ENCODE peak calls at places on chromosomes 4 and X, in five cellular contexts. G is AG04449, E is GM23248, S is colonic mucosa, I is kidney. N is an unnamed sample.
A peak's percentile ranks its signal among the peaks of the same experiment; 100 is the strongest.

GRCh38 chr4:25141592-25141991 is 18.7 kb downstream of the SEPSECS start:
- DNase-seq in E (no peak), G (no peak), I (no peak), S (no peak), N (no peak)

GRCh38 chrX:136192839-136193414 is 45.6 kb downstream of the FHL1 start:
- DNase-seq in S (no peak), E (peak; percentile 76), G (no peak), I (no peak), N (no peak)

GRCh38 chr4:39354178-39354503 is 12.0 kb downstream of the RFC1 start:
- DNase-seq in I (no peak), S (no peak), E (no peak), G (no peak), N (no peak)

GRCh38 chrX:18733273-18733672 is 25.8 kb downstream of the PPEF1 start:
- DNase-seq in E (no peak), I (peak; percentile 76), S (no peak), G (no peak), N (no peak)

GRCh38 chrX:94058728-94059382 is 384.8 kb downstream of the FAM133A start:
- DNase-seq in E (peak; percentile 23), G (no peak), I (no peak), S (peak; percentile 18), N (no peak)

GRCh38 chrX:39164212-39164611 is 363.0 kb downstream of the MID1IP1 start:
- DNase-seq in I (no peak), G (no peak), E (no peak), S (no peak), N (no peak)

GRCh38 chr4:111873801-111874200 is 271.5 kb upstream of the FAM241A start:
- DNase-seq in I (no peak), S (no peak), E (no peak), G (no peak), N (no peak)

GRCh38 chrX:47523297-47523696 is 37.7 kb upstream of the ARAF start:
- DNase-seq in S (peak; percentile 83), E (peak; percentile 85), I (peak; percentile 91), G (no peak), N (no peak)

GRCh38 chrX:51759055-51759454 is 15.8 kb downstream of the GSPT2 start:
- DNase-seq in S (no peak), I (no peak), G (no peak), E (no peak), N (no peak)

GRCh38 chr4:111602848-111603247 is 542.4 kb upstream of the FAM241A start:
- DNase-seq in G (no peak), I (no peak), E (peak; percentile 45), S (no peak), N (no peak)

GRCh38 chr4:186621959-186622553 is 66.7 kb upstream of the MTNR1A start:
- DNase-seq in S (no peak), E (peak; percentile 93), I (no peak), G (peak; percentile 69), N (no peak)

GRCh38 chrX:13774696-13775095 is 40.1 kb downstream of the OFD1 start:
- DNase-seq in I (no peak), E (no peak), S (no peak), G (no peak), N (no peak)

GRCh38 chrX:110383414-110383813 is 24.8 kb downstream of the RTL9 start:
- DNase-seq in I (no peak), E (peak; percentile 74), G (peak; percentile 60), S (no peak), N (no peak)

GRCh38 chr4:161222889-161223288 is 940.9 kb downstream of the FSTL5 start:
- DNase-seq in I (no peak), S (no peak), G (no peak), E (no peak), N (no peak)

GRCh38 chr4:119025916-119026661 is 109.5 kb upstream of the MYOZ2 start:
- DNase-seq in I (no peak), G (peak; percentile 88), S (no peak), E (peak; percentile 91), N (peak; percentile 86)

GRCh38 chr4:102344520-102344954 is 745 bp downstream of the SLC39A8 start:
- DNase-seq in E (peak; percentile 75), I (peak; percentile 89), G (no peak), S (no peak), N (no peak)

GRCh38 chrX:3743821-3744439 is 30.5 kb upstream of the PRKX start:
- DNase-seq in I (no peak), E (no peak), S (peak; percentile 23), G (no peak), N (no peak)

GRCh38 chrX:136711147-136711546 is 63.2 kb downstream of the CD40LG start:
- DNase-seq in I (no peak), S (peak; percentile 27), G (no peak), E (peak; percentile 51), N (no peak)

GRCh38 chrX:69000857-69001256 is 164.4 kb downstream of the PJA1 start:
- DNase-seq in G (no peak), I (no peak), S (no peak), E (no peak), N (no peak)

GRCh38 chrX:107549504-107549903 is 78.8 kb upstream of the PRPS1 start:
- DNase-seq in E (no peak), G (no peak), I (no peak), S (no peak), N (no peak)

GRCh38 chr4:48901196-48901595 is 5.4 kb downstream of the OCIAD2 start:
- DNase-seq in S (no peak), G (no peak), I (no peak), E (no peak), N (no peak)

GRCh38 chr4:48902266-48902665 is 4.3 kb downstream of the OCIAD2 start:
- DNase-seq in E (peak; percentile 35), I (no peak), S (peak; percentile 49), G (no peak), N (no peak)

GRCh38 chr4:48899432-48899749 is 7.2 kb downstream of the OCIAD2 start:
- DNase-seq in S (no peak), E (no peak), I (no peak), G (no peak), N (no peak)

GRCh38 chr4:48898733-48899431 is 7.7 kb downstream of the OCIAD2 start:
- DNase-seq in I (no peak), E (no peak), S (no peak), G (no peak), N (no peak)

GRCh38 chr4:48899950-48900349 is 6.6 kb downstream of the OCIAD2 start:
- DNase-seq in I (no peak), S (no peak), E (no peak), G (no peak), N (no peak)
- H3K4me3 ChIP-seq in I (no peak overlapping the region), S (no peak overlapping the region), E (no peak overlapping the region), G (no peak overlapping the region), N (no peak overlapping the region)

GRCh38 chrX:134374910-134375309 is 85.1 kb upstream of the HPRT1 start:
- DNase-seq in G (no peak), I (no peak), E (peak; percentile 21), S (no peak), N (no peak)
- H3K4me3 ChIP-seq in G (no peak overlapping the region), I (peak overlapping the region; percentile 82), E (peak overlapping the region; percentile 100), S (no peak overlapping the region), N (peak overlapping the region; percentile 87)

GRCh38 chrX:50202539-50202938 is 1.7 kb upstream of the AKAP4 start:
- DNase-seq in E (peak; percentile 10), G (no peak), I (no peak), S (no peak), N (no peak)

GRCh38 chrX:50200907-50201306 is at the start of gene AKAP4:
- DNase-seq in S (no peak), I (no peak), G (no peak), E (no peak), N (no peak)

GRCh38 chrX:50206753-50207152 is 2.2 kb downstream of the CCNB3 start:
- DNase-seq in I (no peak), S (no peak), G (no peak), E (no peak), N (no peak)

GRCh38 chrX:50204364-50204899 is at the start of gene CCNB3:
- DNase-seq in I (peak; percentile 90), G (no peak), E (peak; percentile 74), S (peak; percentile 63), N (no peak)
- H3K4me3 ChIP-seq in I (peak within 1 kb of the TSS; percentile 43), G (peak within 1 kb of the TSS; percentile 37), E (peak within 1 kb of the TSS; percentile 66), S (no peak within 1 kb of the TSS), N (peak within 1 kb of the TSS; percentile 26)

DNA sequence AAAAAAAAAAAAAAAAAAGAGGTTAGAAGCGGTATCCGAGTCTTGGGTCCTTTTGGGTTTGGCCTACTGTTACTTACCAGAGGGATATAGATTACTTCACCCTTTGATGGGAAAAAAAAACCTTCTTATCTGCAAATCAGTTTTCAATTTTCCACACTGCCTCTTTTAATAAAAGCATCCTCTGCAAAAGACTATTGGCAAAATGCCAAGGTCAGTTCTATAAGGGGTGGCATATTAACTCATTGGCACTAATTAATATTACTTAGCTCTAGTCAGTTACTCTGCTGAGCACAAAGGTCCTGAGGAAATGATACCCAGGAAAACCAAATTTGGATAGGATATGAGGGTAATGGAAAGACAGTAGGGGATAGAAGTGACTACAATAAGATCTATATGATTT is 44.3 kb upstream of the MTMR8 start:
- DNase-seq in I (no peak), S (no peak), G (no peak), E (no peak), N (no peak)
- H3K4me3 ChIP-seq in I (no peak overlapping the region), S (no peak overlapping the region), G (no peak overlapping the region), E (no peak overlapping the region), N (no peak overlapping the region)

GRCh38 chrX:149540621-149541520 is at the start of gene EOLA1:
- DNase-seq in G (peak; percentile 91), I (peak; percentile 95), E (peak; percentile 94), S (peak; percentile 89), N (peak; percentile 78)

GRCh38 chrX:149539283-149540132 is 1.3 kb upstream of the EOLA1 start:
- DNase-seq in G (peak; percentile 47), S (peak; percentile 86), E (peak; percentile 88), I (peak; percentile 97), N (no peak)

GRCh38 chrX:149541521-149542047 is 772 bp downstream of the EOLA1 start:
- DNase-seq in I (peak; percentile 53), E (peak; percentile 51), S (no peak), G (no peak), N (no peak)

GRCh38 chrX:149540133-149540620 is 635 bp upstream of the EOLA1 start:
- DNase-seq in I (peak; percentile 98), S (peak; percentile 92), G (peak; percentile 26), E (peak; percentile 91), N (no peak)
- H3K4me3 ChIP-seq in I (peak overlapping the region; percentile 80), S (peak overlapping the region; percentile 61), G (peak overlapping the region; percentile 75), E (peak overlapping the region; percentile 96), N (peak overlapping the region; percentile 78)

DNA sequence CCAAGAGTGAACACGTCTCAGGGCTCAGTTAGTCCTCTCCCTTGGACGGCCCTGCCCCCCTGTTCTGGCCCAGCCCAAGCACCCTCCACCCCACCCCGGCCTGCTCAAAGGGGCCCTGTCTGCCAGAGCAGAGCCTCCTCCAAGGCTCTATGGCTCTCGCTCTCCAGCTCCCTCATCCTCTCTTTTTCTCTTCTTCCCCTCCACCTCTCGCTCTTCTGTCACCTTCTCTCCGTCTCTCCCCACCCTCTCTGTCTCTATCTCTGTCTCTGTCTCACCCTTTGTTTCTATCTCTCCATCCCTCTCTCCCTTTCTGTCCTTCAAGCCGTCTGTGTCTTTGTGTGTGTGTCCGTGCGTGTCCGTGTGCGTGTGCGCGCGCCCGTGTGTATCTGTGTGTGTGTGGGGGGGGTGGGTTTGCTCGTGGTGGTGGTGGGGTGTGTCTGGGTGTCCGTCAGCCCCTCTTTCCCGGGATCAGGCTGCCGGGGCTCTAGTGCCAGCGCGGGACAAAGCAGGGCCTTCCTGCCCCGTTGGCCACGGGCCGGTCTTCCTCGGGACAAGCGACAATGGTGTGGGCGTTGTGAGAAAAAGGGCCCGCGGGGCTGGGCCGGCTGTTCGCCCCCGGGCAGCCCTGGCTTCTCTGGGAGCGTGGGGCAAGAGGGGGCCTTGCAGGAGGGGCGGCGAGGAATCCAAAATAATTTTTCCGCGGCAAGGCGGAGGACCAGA is 8.7 kb downstream of the FRG2 start:
- DNase-seq in E (no peak), G (no peak), I (peak; percentile 71), S (no peak), N (no peak)
- H3K4me3 ChIP-seq in E (no peak overlapping the region), G (no peak overlapping the region), I (no peak overlapping the region), S (no peak overlapping the region), N (no peak overlapping the region)

N was measured in epithelial cell of proximal tubule.